ENCODE peak calls at places on chromosome 13, in four cellular contexts. One of them, this sample, is unnamed.

GRCh38 chr13:93723316-93723715 is 496.7 kb downstream of the GPC6 start:
- DNase-seq in GM12878: no peak
- DNase-seq in SK-N-SH: no peak
- DNase-seq in K562: no peak
- DNase-seq in this sample: no peak

GRCh38 chr13:44816701-44817684 is 172.3 kb downstream of the NUFIP1 start:
- DNase-seq in GM12878: no peak
- DNase-seq in K562: no peak
- DNase-seq in SK-N-SH: no peak
- DNase-seq in this sample: no peak

GRCh38 chr13:111668451-111668850 is 348.0 kb downstream of the TEX29 start:
- DNase-seq in K562: no peak
- DNase-seq in GM12878: no peak
- DNase-seq in SK-N-SH: no peak
- DNase-seq in this sample: no peak

GRCh38 chr13:48579167-48579918 is 46.5 kb upstream of the RCBTB2 start:
- DNase-seq in SK-N-SH: no peak
- DNase-seq in K562: no peak
- DNase-seq in GM12878: peak
- DNase-seq in this sample: no peak

GRCh38 chr13:34408635-34409034 is 533.4 kb upstream of the NBEA start:
- DNase-seq in GM12878: no peak
- DNase-seq in SK-N-SH: no peak
- DNase-seq in K562: no peak
- DNase-seq in this sample: no peak

GRCh38 chr13:62933809-62934208 is 1518.2 kb upstream of the PCDH20 start:
- DNase-seq in SK-N-SH: no peak
- DNase-seq in K562: no peak
- DNase-seq in GM12878: no peak
- DNase-seq in this sample: no peak

GRCh38 chr13:43127827-43128226 is 104.4 kb downstream of the DNAJC15 start:
- DNase-seq in K562: no peak
- DNase-seq in SK-N-SH: no peak
- DNase-seq in GM12878: no peak
- DNase-seq in this sample: no peak

GRCh38 chr13:111245781-111246384 is 74.6 kb upstream of the TEX29 start:
- DNase-seq in GM12878: no peak
- DNase-seq in K562: no peak
- DNase-seq in SK-N-SH: no peak
- DNase-seq in this sample: no peak

GRCh38 chr13:65677906-65678305 is 1552.2 kb downstream of the PCDH9 start:
- DNase-seq in GM12878: no peak
- DNase-seq in K562: no peak
- DNase-seq in SK-N-SH: no peak
- DNase-seq in this sample: no peak

GRCh38 chr13:98202026-98202425 is 25.0 kb upstream of the RNF113B start:
- DNase-seq in SK-N-SH: no peak
- DNase-seq in K562: no peak
- DNase-seq in GM12878: peak
- DNase-seq in this sample: peak

GRCh38 chr13:28710161-28710560 is 8.6 kb downstream of the SLC46A3 start:
- DNase-seq in K562: no peak
- DNase-seq in SK-N-SH: no peak
- DNase-seq in GM12878: no peak
- DNase-seq in this sample: no peak

GRCh38 chr13:40146586-40147240 is 491.3 kb downstream of the COG6 start:
- DNase-seq in GM12878: no peak
- DNase-seq in K562: no peak
- DNase-seq in SK-N-SH: peak
- DNase-seq in this sample: no peak

GRCh38 chr13:48859168-48860105 is 116.3 kb upstream of the FNDC3A start:
- DNase-seq in K562: no peak
- DNase-seq in SK-N-SH: no peak
- DNase-seq in GM12878: no peak
- DNase-seq in this sample: no peak

GRCh38 chr13:25175431-25175830 is 3.3 kb upstream of the AMER2 start:
- DNase-seq in SK-N-SH: no peak
- DNase-seq in K562: no peak
- DNase-seq in GM12878: no peak
- DNase-seq in this sample: no peak
- H3K4me2 ChIP-seq in SK-N-SH: no peak
- H3K4me2 ChIP-seq in K562: no peak
- H3K4me2 ChIP-seq in GM12878: no peak
- H3K4me2 ChIP-seq in this sample: no peak

GRCh38 chr13:46983881-46984280 is 87.0 kb upstream of the HTR2A start:
- DNase-seq in GM12878: peak
- DNase-seq in SK-N-SH: no peak
- DNase-seq in K562: no peak
- DNase-seq in this sample: peak
- TF ChIP-seq FOXM1 in GM12878: no peak
- TF ChIP-seq FOXM1 in SK-N-SH: no peak
- TF ChIP-seq FOXM1 in K562: no peak
- TF ChIP-seq FOXM1 in this sample: no peak

GRCh38 chr13:50539791-50540530 is 303.5 kb downstream of the DLEU7 start:
- DNase-seq in GM12878: no peak
- DNase-seq in K562: no peak
- DNase-seq in SK-N-SH: no peak
- DNase-seq in this sample: no peak

GRCh38 chr13:50550151-50550550 is 293.3 kb downstream of the DLEU7 start:
- DNase-seq in SK-N-SH: no peak
- DNase-seq in GM12878: no peak
- DNase-seq in K562: no peak
- DNase-seq in this sample: no peak

GRCh38 chr13:50549221-50549942 is 294.1 kb downstream of the DLEU7 start:
- DNase-seq in SK-N-SH: no peak
- DNase-seq in GM12878: no peak
- DNase-seq in K562: no peak
- DNase-seq in this sample: no peak

GRCh38 chr13:50543767-50544166 is 299.7 kb downstream of the DLEU7 start:
- DNase-seq in GM12878: no peak
- DNase-seq in K562: no peak
- DNase-seq in SK-N-SH: no peak
- DNase-seq in this sample: no peak

GRCh38 chr13:50544226-50544625 is 299.3 kb downstream of the DLEU7 start:
- DNase-seq in K562: no peak
- DNase-seq in GM12878: no peak
- DNase-seq in SK-N-SH: no peak
- DNase-seq in this sample: no peak
- H3K4me2 ChIP-seq in K562: no peak
- H3K4me2 ChIP-seq in GM12878: no peak
- H3K4me2 ChIP-seq in SK-N-SH: no peak
- H3K4me2 ChIP-seq in this sample: no peak

GRCh38 chr13:67355791-67356190 is 125.7 kb upstream of the PCDH9 start:
- DNase-seq in K562: no peak
- DNase-seq in SK-N-SH: no peak
- DNase-seq in GM12878: no peak
- DNase-seq in this sample: no peak

GRCh38 chr13:67353031-67353430 is 122.9 kb upstream of the PCDH9 start:
- DNase-seq in SK-N-SH: no peak
- DNase-seq in GM12878: no peak
- DNase-seq in K562: no peak
- DNase-seq in this sample: no peak

GRCh38 chr13:67351915-67352314 is 121.8 kb upstream of the PCDH9 start:
- DNase-seq in SK-N-SH: no peak
- DNase-seq in K562: no peak
- DNase-seq in GM12878: no peak
- DNase-seq in this sample: no peak

GRCh38 chr13:67351114-67351513 is 121.0 kb upstream of the PCDH9 start:
- DNase-seq in SK-N-SH: no peak
- DNase-seq in GM12878: no peak
- DNase-seq in K562: no peak
- DNase-seq in this sample: no peak

GRCh38 chr13:67353891-67354459 is 123.8 kb upstream of the PCDH9 start:
- DNase-seq in SK-N-SH: no peak
- DNase-seq in GM12878: no peak
- DNase-seq in K562: no peak
- DNase-seq in this sample: no peak
- TF ChIP-seq FOXM1 in SK-N-SH: no peak
- TF ChIP-seq FOXM1 in GM12878: no peak
- TF ChIP-seq FOXM1 in K562: no peak
- TF ChIP-seq FOXM1 in this sample: no peak

GRCh38 chr13:83881917-83882625 is at the start of gene SLITRK1:
- DNase-seq in K562: no peak
- DNase-seq in GM12878: peak
- DNase-seq in SK-N-SH: peak
- DNase-seq in this sample: no peak
- H3K4me2 ChIP-seq in K562: no peak
- H3K4me2 ChIP-seq in GM12878: no peak
- H3K4me2 ChIP-seq in SK-N-SH: peak
- H3K4me2 ChIP-seq in this sample: no peak